ENCODE peak calls at places on chromosomes 5 and 9, in six cellular contexts. B is activated effector memory CD4-positive, alpha-beta T cell treated with Interleukin-2 at 50 U/mL for 16 hours; C is H7; L is RWPE1; F is nephron progenitor cell; X is EH. D is an unnamed sample.

GRCh38 chr5:1012316-1012841 is 3.8 kb downstream of the NKD2 start:
- DNase-seq in L (no peak), F (peak; percentile 1), C (no peak), X (no peak), B (no peak), D (no peak)

GRCh38 chr5:36242534-36243144 is 914 bp upstream of the NADK2 start:
- DNase-seq in L (no peak), X (no peak), C (peak; percentile 16), F (no peak), B (no peak), D (no peak)

GRCh38 chr5:135553688-135554462 is 18.1 kb upstream of the NEUROG1 start:
- DNase-seq in B (no peak), F (peak; percentile 41), C (peak; percentile 77), X (peak; percentile 53), L (peak; percentile 77), D (peak; percentile 66)

GRCh38 chr9:99820330-99821186 is 1.1 kb upstream of the NR4A3 start:
- DNase-seq in C (peak; percentile 32), B (peak; percentile 33), X (peak; percentile 74), L (peak; percentile 63), F (peak; percentile 12), D (no peak)

GRCh38 chr5:10633271-10634049 is 69.6 kb downstream of the ANKRD33B start:
- DNase-seq in F (no peak), X (no peak), C (no peak), L (no peak), B (peak; percentile 36), D (no peak)

GRCh38 chr5:51961154-51961562 is 577.9 kb downstream of the ISL1 start:
- DNase-seq in L (no peak), B (no peak), C (no peak), F (no peak), X (no peak), D (no peak)

GRCh38 chr5:75322066-75322465 is 15.0 kb upstream of the HMGCR start:
- DNase-seq in X (no peak), B (no peak), C (peak; percentile 54), L (no peak), F (no peak), D (no peak)

GRCh38 chr9:114075602-114076001 is 2.5 kb downstream of the AMBP start:
- DNase-seq in X (no peak), F (no peak), L (no peak), C (no peak), B (no peak), D (no peak)